ENCODE peak calls at places on chromosome 5, in five cellular contexts. K is OCI-LY7, C is fibroblast of lung, U is hepatocyte, W is PC-9. M is an unnamed sample.
A peak's percentile ranks its signal among the peaks of the same experiment; 100 is the strongest.

GRCh38 chr5:178545941-178546674 is 44.1 kb downstream of the COL23A1 start:
- DNase-seq in K (no peak), C (no peak), U (no peak), W (no peak), M (no peak)

GRCh38 chr5:153618857-153619256 is 128.4 kb downstream of the GRIA1 start:
- DNase-seq in K (no peak), C (peak; percentile 67), U (no peak), W (no peak), M (no peak)

GRCh38 chr5:38541174-38541724 is 15.2 kb downstream of the LIFR start:
- DNase-seq in K (no peak), C (peak; percentile 59), U (no peak), W (no peak), M (no peak)

GRCh38 chr5:158559066-158559465 is 540.6 kb downstream of the EBF1 start:
- DNase-seq in K (peak; percentile 50), C (no peak), U (no peak), W (no peak), M (no peak)

GRCh38 chr5:141778211-141778610 is 96.2 kb upstream of the ARAP3 start:
- DNase-seq in K (peak; percentile 8), C (peak; percentile 90), U (peak; percentile 56), W (no peak), M (no peak)

GRCh38 chr5:88113429-88113828 is 155.2 kb downstream of the TMEM161B start:
- DNase-seq in K (no peak), C (no peak), U (no peak), W (no peak), M (no peak)

GRCh38 chr5:132419517-132420468 is 50.3 kb downstream of the SLC22A5 start:
- DNase-seq in K (peak; percentile 82), C (peak; percentile 71), U (peak; percentile 86), W (peak; percentile 82), M (peak; percentile 91)

GRCh38 chr5:175472378-175472777 is 6.0 kb upstream of the SFXN1 start:
- DNase-seq in K (no peak), C (no peak), U (no peak), W (no peak), M (no peak)

GRCh38 chr5:93596676-93597441 is 13.8 kb downstream of the NR2F1 start:
- DNase-seq in K (peak; percentile 3), C (no peak), U (no peak), W (peak; percentile 84), M (peak; percentile 20)

GRCh38 chr5:30764704-30765103 is 428.8 kb upstream of the CDH6 start:
- DNase-seq in K (no peak), C (peak; percentile 65), U (no peak), W (no peak), M (no peak)

GRCh38 chr5:137036630-137037029 is 462.5 kb downstream of the SPOCK1 start:
- DNase-seq in K (no peak), C (no peak), U (no peak), W (peak; percentile 25), M (no peak)

GRCh38 chr5:98458004-98458403 is 315.5 kb upstream of the RGMB start:
- DNase-seq in K (no peak), C (peak; percentile 84), U (no peak), W (no peak), M (no peak)

GRCh38 chr5:128701301-128701700 is 163.3 kb upstream of the FBN2 start:
- DNase-seq in K (no peak), C (no peak), U (no peak), W (no peak), M (no peak)

GRCh38 chr5:177494356-177495195 is 2.8 kb downstream of the PDLIM7 start:
- DNase-seq in K (peak; percentile 57), C (peak; percentile 94), U (peak; percentile 84), W (peak; percentile 90), M (peak; percentile 88)

GRCh38 chr5:98173334-98173733 is 600.1 kb upstream of the RGMB start:
- DNase-seq in K (no peak), C (peak; percentile 79), U (no peak), W (no peak), M (no peak)

GRCh38 chr5:113489299-113489698 is 1.0 kb upstream of the MCC start:
- DNase-seq in K (no peak), C (peak; percentile 99), U (peak; percentile 57), W (peak; percentile 68), M (peak; percentile 22)

GRCh38 chr5:54443264-54443663 is 12.2 kb upstream of the HSPB3 start:
- DNase-seq in K (peak; percentile 63), C (peak; percentile 25), U (no peak), W (no peak), M (peak; percentile 40)

GRCh38 chr5:141788296-141788980 is 89.8 kb downstream of the PCDH1 start:
- DNase-seq in K (no peak), C (no peak), U (no peak), W (no peak), M (no peak)

GRCh38 chr5:54553659-54554207 is 36.2 kb downstream of the SNX18 start:
- DNase-seq in K (no peak), C (no peak), U (no peak), W (no peak), M (no peak)

GRCh38 chr5:61089351-61089750 is 72.9 kb downstream of the SMIM15 start:
- DNase-seq in K (no peak), C (no peak), U (no peak), W (no peak), M (no peak)

GRCh38 chr5:137075163-137075970 is 423.8 kb downstream of the SPOCK1 start:
- DNase-seq in K (peak; percentile 85), C (peak; percentile 39), U (peak; percentile 90), W (peak; percentile 84), M (peak; percentile 77)

GRCh38 chr5:27494845-27495244 is 456.5 kb upstream of the CDH9 start:
- DNase-seq in K (no peak), C (peak; percentile 38), U (no peak), W (no peak), M (no peak)

GRCh38 chr5:116135344-116135743 is 50.5 kb downstream of the COMMD10 start:
- DNase-seq in K (no peak), C (no peak), U (no peak), W (no peak), M (no peak)

GRCh38 chr5:66230551-66230950 is 86.5 kb downstream of the SREK1 start:
- DNase-seq in K (no peak), C (peak; percentile 48), U (no peak), W (no peak), M (no peak)

GRCh38 chr5:146971401-146971800 is 92.8 kb upstream of the PPP2R2B start:
- DNase-seq in K (no peak), C (no peak), U (no peak), W (no peak), M (no peak)

GRCh38 chr5:11104543-11105151 is 343.6 kb upstream of the DAP start:
- DNase-seq in K (no peak), C (no peak), U (no peak), W (no peak), M (no peak)

GRCh38 chr5:10324519-10325370 is 17.0 kb upstream of the CMBL start:
- DNase-seq in K (no peak), C (no peak), U (no peak), W (no peak), M (no peak)

GRCh38 chr5:157245477-157245876 is 20.4 kb upstream of the CYFIP2 start:
- DNase-seq in K (no peak), C (peak; percentile 47), U (peak; percentile 34), W (no peak), M (no peak)

DNA sequence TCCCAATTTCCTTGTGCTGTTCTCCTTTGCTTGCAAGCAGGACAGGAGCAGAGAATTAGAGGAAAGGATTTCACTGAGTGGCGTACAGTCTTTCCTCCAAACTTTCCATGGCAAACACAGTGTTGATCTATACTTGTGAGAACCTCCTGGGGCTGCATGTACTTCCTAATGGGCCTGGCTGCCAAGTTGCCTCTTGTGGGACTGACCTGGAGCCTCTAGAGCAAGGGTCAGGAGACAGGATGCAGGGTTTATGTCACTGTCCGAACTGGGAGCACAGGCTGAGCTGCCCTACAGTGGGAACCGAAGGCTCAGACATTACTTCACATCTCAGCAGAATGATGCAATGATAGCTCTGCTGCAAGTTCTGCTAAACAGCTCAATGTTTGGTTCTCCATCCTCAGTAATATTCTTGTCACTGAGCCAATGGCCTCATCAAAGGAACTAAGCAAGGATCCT is 102.3 kb downstream of the ENC1 start:
- DNase-seq in K (no peak), C (peak; percentile 36), U (peak; percentile 55), W (peak; percentile 45), M (no peak)
- H3K4me1 ChIP-seq in K (no peaks in the 10 kb centered on the region), C (peaks cover 6% of the 10 kb centered on the region), U (peaks cover 19% of the 10 kb centered on the region), W (peaks cover 72% of the 10 kb centered on the region), M (peaks cover 7% of the 10 kb centered on the region)

DNA sequence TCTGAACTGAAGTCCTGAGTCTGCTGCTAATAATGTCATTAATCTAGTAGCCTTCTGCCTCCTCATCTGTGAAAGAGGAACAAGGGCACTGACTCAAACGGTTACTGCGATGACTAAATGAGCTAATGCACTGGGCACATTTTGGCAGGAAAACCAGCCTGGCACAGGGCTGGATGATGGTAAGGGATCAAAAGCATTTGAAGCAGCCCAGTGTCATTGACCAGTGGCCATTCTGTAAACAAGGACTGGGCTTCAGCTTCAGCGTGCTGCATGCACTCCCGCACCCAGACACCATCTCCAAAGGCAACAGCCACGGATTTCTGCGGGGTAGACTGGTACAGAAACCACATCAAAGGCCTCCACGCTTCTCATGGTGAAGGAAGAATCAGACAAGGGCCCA is 8.0 kb downstream of the GCNT4 start:
- DNase-seq in K (no peak), C (peak; percentile 36), U (no peak), W (no peak), M (no peak)
- H2AFZ ChIP-seq in K (no peak overlapping the region), C (no peak overlapping the region), U (no peak overlapping the region), W (no peak overlapping the region), M (no peak overlapping the region)

DNA sequence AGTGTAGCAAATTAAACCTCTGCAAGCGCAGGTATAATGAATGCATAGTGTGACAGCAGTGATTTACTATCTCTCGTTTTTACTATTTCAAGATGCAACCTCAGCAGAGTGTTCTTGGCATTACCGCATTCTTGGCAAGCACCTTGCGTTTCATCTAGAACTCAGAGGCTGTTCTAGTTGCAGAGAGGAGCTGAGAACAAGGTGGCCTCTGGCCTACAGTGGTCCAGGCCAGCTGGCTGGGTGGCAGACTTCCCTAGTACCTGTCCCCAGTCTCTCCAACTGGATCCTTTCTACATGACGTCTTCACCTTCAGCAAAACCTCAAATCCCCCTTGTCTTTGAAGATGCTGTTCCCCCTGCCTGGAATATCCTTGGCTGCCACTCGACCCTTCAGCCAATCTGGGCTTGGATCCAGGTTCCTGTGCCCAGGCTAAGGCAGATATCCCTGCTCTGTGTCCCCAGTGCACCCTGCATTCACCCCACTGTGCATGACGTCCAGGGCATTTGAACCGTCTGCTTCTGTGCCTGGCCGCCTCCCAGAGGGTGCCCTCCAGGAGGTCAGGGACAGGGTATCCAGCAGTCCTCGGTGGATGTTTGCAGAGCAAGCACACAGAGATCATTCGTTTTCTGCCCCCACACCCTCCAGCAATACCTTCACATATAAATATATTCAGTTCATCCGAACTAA is 120.4 kb upstream of the CPEB4 start:
- DNase-seq in K (no peak), C (peak; percentile 11), U (no peak), W (no peak), M (no peak)
- H3K4me1 ChIP-seq in K (peaks cover 35% of the 10 kb centered on the region), C (peaks cover 5% of the 10 kb centered on the region), U (peaks cover 38% of the 10 kb centered on the region), W (peaks cover 38% of the 10 kb centered on the region), M (peaks cover 22% of the 10 kb centered on the region)

DNA sequence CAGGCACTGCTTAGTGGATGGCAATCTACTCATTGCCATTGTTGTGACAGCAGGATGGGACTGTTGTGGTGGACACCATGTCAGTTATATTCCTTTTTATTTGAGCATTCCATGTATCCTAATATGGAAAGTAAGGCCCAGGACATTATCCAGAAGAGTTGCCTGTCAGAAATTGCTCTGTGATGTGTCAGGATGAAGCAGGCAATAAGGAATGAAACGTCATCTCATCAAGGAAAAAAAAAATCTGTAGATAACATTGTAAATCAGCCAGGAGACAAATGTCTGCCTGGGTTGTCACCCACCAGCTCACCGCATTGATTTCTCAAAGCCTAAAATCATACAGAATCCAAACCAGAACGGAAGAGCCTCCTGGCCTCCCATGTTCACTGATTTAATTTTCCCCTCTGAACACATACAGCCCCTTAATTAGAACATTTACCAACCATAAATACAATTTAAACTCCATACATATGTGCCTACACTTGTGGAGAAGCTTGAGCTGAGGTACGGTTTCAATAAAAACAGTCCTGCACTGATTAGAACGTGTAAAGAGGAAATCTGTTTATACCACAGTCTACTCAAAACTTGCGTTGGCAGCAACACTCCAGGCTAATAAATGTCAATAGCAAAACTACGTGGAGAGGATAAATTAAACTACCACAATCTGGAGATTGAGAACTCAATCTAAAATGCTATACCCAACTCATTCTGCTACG is 73.9 kb downstream of the FOXD1 start:
- DNase-seq in K (no peak), C (peak; percentile 92), U (no peak), W (no peak), M (no peak)
- H2AFZ ChIP-seq in K (no peak overlapping the region), C (no peak overlapping the region), U (no peak overlapping the region), W (no peak overlapping the region), M (no peak overlapping the region)

M was measured in SK-N-SH.